ENCODE peak calls at places on chromosomes 7 and 10, in five cellular contexts. One of them, this sample, is unnamed.

GRCh38 chr7:143305423-143306070 is 10.4 kb upstream of the CLCN1 start:
- DNase-seq in SW480: peak
- DNase-seq in Caco-2: peak
- DNase-seq in left cardiac atrium: peak
- DNase-seq in GM12865: peak
- DNase-seq in this sample: no peak

GRCh38 chr10:34413920-34414319 is 401.2 kb downstream of the PARD3 start:
- DNase-seq in SW480: no peak
- DNase-seq in Caco-2: no peak
- DNase-seq in left cardiac atrium: no peak
- DNase-seq in GM12865: no peak
- DNase-seq in this sample: no peak

GRCh38 chr10:51369903-51370302 is 295.6 kb downstream of the PRKG1 start:
- DNase-seq in SW480: no peak
- DNase-seq in Caco-2: no peak
- DNase-seq in left cardiac atrium: no peak
- DNase-seq in GM12865: no peak
- DNase-seq in this sample: no peak

GRCh38 chr7:39186671-39187070 is 209.0 kb downstream of the POU6F2 start:
- DNase-seq in SW480: no peak
- DNase-seq in Caco-2: no peak
- DNase-seq in left cardiac atrium: no peak
- DNase-seq in GM12865: no peak
- DNase-seq in this sample: no peak

GRCh38 chr10:33327750-33328149 is 6.7 kb downstream of the NRP1 start:
- DNase-seq in SW480: no peak
- DNase-seq in Caco-2: no peak
- DNase-seq in left cardiac atrium: no peak
- DNase-seq in GM12865: no peak
- DNase-seq in this sample: no peak

GRCh38 chr10:123043409-123043925 is 34.7 kb downstream of the ACADSB start:
- DNase-seq in SW480: peak
- DNase-seq in Caco-2: peak
- DNase-seq in left cardiac atrium: no peak
- DNase-seq in GM12865: peak
- DNase-seq in this sample: no peak

GRCh38 chr7:156614434-156615264 is 25.9 kb upstream of the RNF32 start:
- DNase-seq in SW480: peak
- DNase-seq in Caco-2: peak
- DNase-seq in left cardiac atrium: no peak
- DNase-seq in GM12865: no peak
- DNase-seq in this sample: no peak

GRCh38 chr10:119517235-119518141 is 25.0 kb downstream of the RGS10 start:
- DNase-seq in SW480: no peak
- DNase-seq in Caco-2: no peak
- DNase-seq in left cardiac atrium: no peak
- DNase-seq in GM12865: peak
- DNase-seq in this sample: no peak

GRCh38 chr7:77266162-77266807 is 66.7 kb upstream of the FGL2 start:
- DNase-seq in SW480: no peak
- DNase-seq in Caco-2: no peak
- DNase-seq in left cardiac atrium: no peak
- DNase-seq in GM12865: peak
- DNase-seq in this sample: no peak

GRCh38 chr10:15208221-15208620 is 39.7 kb upstream of the NMT2 start:
- DNase-seq in SW480: no peak
- DNase-seq in Caco-2: no peak
- DNase-seq in left cardiac atrium: no peak
- DNase-seq in GM12865: no peak
- DNase-seq in this sample: no peak

GRCh38 chr10:73253226-73253557 is 748 bp upstream of the MRPS16 start:
- DNase-seq in SW480: peak
- DNase-seq in Caco-2: no peak
- DNase-seq in left cardiac atrium: no peak
- DNase-seq in GM12865: peak
- DNase-seq in this sample: no peak

This sample was measured in GOT3.